ENCODE peak calls at places on chromosomes 7 and 10, in seven cellular contexts. M, X, R, Y, I, H and P are unnamed samples.

GRCh38 chr7:47371733-47372368 is 210.1 kb downstream of the TNS3 start:
- DNase-seq in M (peak), X (no peak), R (no peak), Y (peak), I (peak), H (peak), P (peak)

GRCh38 chr10:89367529-89367928 is 10.3 kb upstream of the IFIT1B start:
- DNase-seq in M (no peak), X (no peak), R (peak), Y (no peak), I (no peak), H (no peak), P (no peak)

GRCh38 chr7:79452032-79452494 is 1.4 kb downstream of the MAGI2 start:
- DNase-seq in M (peak), X (no peak), R (peak), Y (peak), I (peak), H (peak), P (peak)

GRCh38 chr7:69803699-69804516 is 205.6 kb downstream of the AUTS2 start:
- DNase-seq in M (no peak), X (no peak), R (no peak), Y (no peak), I (no peak), H (no peak), P (no peak)

GRCh38 chr10:27685686-27686085 is 59.9 kb downstream of the MKX start:
- DNase-seq in M (no peak), X (no peak), R (no peak), Y (no peak), I (no peak), H (no peak), P (no peak)

GRCh38 chr10:111077715-111078504 is 1.1 kb downstream of the ADRA2A start:
- DNase-seq in M (no peak), X (no peak), R (peak), Y (peak), I (peak), H (peak), P (peak)

GRCh38 chr7:24372973-24373372 is 89.0 kb downstream of the NPY start:
- DNase-seq in M (no peak), X (no peak), R (no peak), Y (no peak), I (no peak), H (no peak), P (no peak)

GRCh38 chr7:7577888-7578287 is 11.2 kb downstream of the MIOS start:
- DNase-seq in M (no peak), X (no peak), R (no peak), Y (no peak), I (no peak), H (no peak), P (no peak)

GRCh38 chr10:31927597-31928530 is 767 bp downstream of the ARHGAP12 start:
- DNase-seq in M (peak), X (no peak), R (peak), Y (peak), I (peak), H (peak), P (peak)

GRCh38 chr10:106515206-106515790 is 649.2 kb downstream of the SORCS1 start:
- DNase-seq in M (peak), X (no peak), R (peak), Y (no peak), I (no peak), H (no peak), P (no peak)

GRCh38 chr10:117537436-117537903 is 5.1 kb upstream of the EMX2 start:
- DNase-seq in M (no peak), X (no peak), R (peak), Y (peak), I (no peak), H (no peak), P (peak)

GRCh38 chr10:95363303-95363912 is 72.6 kb upstream of the PDLIM1 start:
- DNase-seq in M (peak), X (peak), R (peak), Y (peak), I (no peak), H (peak), P (peak)

GRCh38 chr7:70788276-70788675 is 343.7 kb upstream of the GALNT17 start:
- DNase-seq in M (no peak), X (no peak), R (no peak), Y (no peak), I (no peak), H (no peak), P (no peak)

GRCh38 chr7:47458057-47458456 is 123.9 kb downstream of the TNS3 start:
- DNase-seq in M (peak), X (peak), R (no peak), Y (peak), I (peak), H (no peak), P (no peak)

GRCh38 chr10:44463511-44464121 is 78.7 kb upstream of the CXCL12 start:
- DNase-seq in M (no peak), X (peak), R (no peak), Y (no peak), I (no peak), H (no peak), P (no peak)

GRCh38 chr10:33209777-33210176 is 124.7 kb downstream of the NRP1 start:
- DNase-seq in M (no peak), X (no peak), R (no peak), Y (no peak), I (no peak), H (no peak), P (no peak)

GRCh38 chr7:128885370-128886187 is 22.9 kb downstream of the ATP6V1F start:
- DNase-seq in M (no peak), X (no peak), R (no peak), Y (no peak), I (no peak), H (no peak), P (no peak)

GRCh38 chr7:108211382-108212201 is 81.4 kb upstream of the LAMB4 start:
- DNase-seq in M (peak), X (no peak), R (no peak), Y (peak), I (no peak), H (peak), P (no peak)

GRCh38 chr10:93963434-93963833 is 30.3 kb upstream of the PLCE1 start:
- DNase-seq in M (no peak), X (no peak), R (no peak), Y (no peak), I (no peak), H (no peak), P (no peak)

GRCh38 chr10:72314263-72314662 is 40.5 kb downstream of the DNAJB12 start:
- DNase-seq in M (no peak), X (no peak), R (no peak), Y (no peak), I (no peak), H (no peak), P (no peak)

GRCh38 chr10:78456649-78457400 is 423.2 kb downstream of the RPS24 start:
- DNase-seq in M (no peak), X (no peak), R (no peak), Y (no peak), I (no peak), H (no peak), P (no peak)

GRCh38 chr7:5429857-5430611 is 6.4 kb upstream of the TNRC18 start:
- DNase-seq in M (peak), X (no peak), R (peak), Y (peak), I (peak), H (no peak), P (peak)

GRCh38 chr7:117385340-117386124 is 41.8 kb downstream of the ASZ1 start:
- DNase-seq in M (peak), X (peak), R (no peak), Y (peak), I (no peak), H (no peak), P (no peak)

GRCh38 chr10:111030042-111030750 is 46.6 kb upstream of the ADRA2A start:
- DNase-seq in M (no peak), X (no peak), R (no peak), Y (no peak), I (no peak), H (no peak), P (no peak)

GRCh38 chr10:114616516-114616915 is 41.6 kb downstream of the ABLIM1 start:
- DNase-seq in M (no peak), X (no peak), R (no peak), Y (no peak), I (no peak), H (no peak), P (no peak)
- TF ChIP-seq CTCF in M (no peak), X (no peak), R (no peak), Y (no peak), I (no peak), H (no peak), P (no peak)

GRCh38 chr10:98240524-98240923 is 27.5 kb downstream of the LOXL4 start:
- DNase-seq in M (no peak), X (no peak), R (no peak), Y (no peak), I (no peak), H (no peak), P (no peak)

GRCh38 chr10:98238391-98238790 is 29.6 kb downstream of the LOXL4 start:
- DNase-seq in M (no peak), X (no peak), R (no peak), Y (no peak), I (no peak), H (no peak), P (no peak)

GRCh38 chr10:98244586-98244985 is 23.4 kb downstream of the LOXL4 start:
- DNase-seq in M (no peak), X (no peak), R (no peak), Y (no peak), I (no peak), H (no peak), P (no peak)

GRCh38 chr10:98246911-98247820 is 20.8 kb downstream of the LOXL4 start:
- DNase-seq in M (no peak), X (peak), R (no peak), Y (no peak), I (no peak), H (no peak), P (peak)

DNA sequence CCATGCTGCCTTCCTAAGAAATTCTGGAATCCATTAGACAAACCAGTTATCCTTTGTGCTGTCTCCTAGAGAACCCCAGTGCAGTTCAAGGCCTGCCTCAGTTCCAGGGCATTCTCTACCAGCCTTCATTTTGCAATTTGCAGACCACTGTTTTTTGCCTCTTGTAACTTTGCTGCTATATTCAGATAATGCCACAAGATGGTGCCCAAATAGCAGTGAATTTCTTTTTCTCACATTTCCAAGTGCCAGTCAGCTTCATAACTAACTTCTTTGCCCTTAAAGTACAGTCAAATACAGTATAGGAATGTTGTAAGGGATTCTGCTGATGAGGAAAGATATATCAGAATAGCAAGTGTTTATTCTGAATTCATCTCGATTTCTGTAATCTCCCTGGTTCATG is 25.2 kb downstream of the LOXL4 start:
- DNase-seq in M (no peak), X (no peak), R (no peak), Y (peak), I (no peak), H (no peak), P (no peak)
- TF ChIP-seq CTCF in M (peak), X (peak), R (peak), Y (peak), I (peak), H (no peak), P (peak)

GRCh38 chr7:93707249-93707648 is 132.7 kb upstream of the CALCR start:
- DNase-seq in M (no peak), X (no peak), R (no peak), Y (no peak), I (no peak), H (no peak), P (no peak)

DNA sequence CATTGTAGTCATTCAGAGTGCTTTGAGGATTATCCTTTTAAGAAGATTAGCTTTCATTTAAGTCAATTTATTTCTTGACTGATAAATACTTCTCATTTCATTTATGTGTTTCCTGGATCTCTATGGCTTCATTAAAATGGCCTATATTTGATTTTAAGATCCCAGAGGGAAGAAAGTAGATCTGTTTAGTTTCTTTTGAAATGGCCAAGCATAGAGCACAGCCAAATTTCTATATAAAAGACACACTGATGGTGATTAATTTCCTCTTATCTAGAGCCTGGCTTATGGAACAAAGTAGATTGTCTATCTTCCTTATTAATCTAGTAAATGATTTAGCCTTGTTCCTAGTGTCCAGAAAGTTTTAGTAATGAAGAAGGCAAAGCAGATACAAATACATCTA is 129.7 kb upstream of the CALCR start:
- DNase-seq in M (no peak), X (no peak), R (no peak), Y (no peak), I (no peak), H (no peak), P (no peak)
- TF ChIP-seq CTCF in M (no peak), X (no peak), R (no peak), Y (no peak), I (no peak), H (no peak), P (no peak)

GRCh38 chr7:155338632-155339320 is 41.1 kb downstream of the INSIG1 start:
- DNase-seq in M (no peak), X (no peak), R (no peak), Y (no peak), I (no peak), H (no peak), P (no peak)

GRCh38 chr7:155337946-155338631 is 40.4 kb downstream of the INSIG1 start:
- DNase-seq in M (no peak), X (no peak), R (no peak), Y (no peak), I (no peak), H (no peak), P (no peak)

GRCh38 chr7:155340071-155340531 is 42.4 kb downstream of the INSIG1 start:
- DNase-seq in M (no peak), X (no peak), R (no peak), Y (no peak), I (no peak), H (no peak), P (no peak)

GRCh38 chr7:155339474-155339873 is 41.8 kb downstream of the INSIG1 start:
- DNase-seq in M (no peak), X (no peak), R (no peak), Y (no peak), I (no peak), H (no peak), P (no peak)

GRCh38 chr7:155336812-155337602 is 39.3 kb downstream of the INSIG1 start:
- DNase-seq in M (no peak), X (no peak), R (no peak), Y (no peak), I (no peak), H (peak), P (no peak)
- TF ChIP-seq CTCF in M (no peak), X (no peak), R (no peak), Y (no peak), I (no peak), H (no peak), P (no peak)